ENCODE peak calls at places on chromosomes 4 and X, in eight cellular contexts. One of them, this sample, is unnamed.

GRCh38 chrX:16658284-16658683 is 8.3 kb downstream of the S100G start:
- DNase-seq in stomach: no peak
- DNase-seq in AG09309: no peak
- DNase-seq in Peyer's patch: no peak
- DNase-seq in glutamatergic neuron: no peak
- DNase-seq in choroid plexus epithelial cell: peak
- DNase-seq in dorsolateral prefrontal cortex: no peak
- DNase-seq in hepatocyte: no peak
- DNase-seq in this sample: no peak

GRCh38 chr4:171532968-171533367 is 280.2 kb upstream of the GALNTL6 start:
- DNase-seq in stomach: no peak
- DNase-seq in AG09309: no peak
- DNase-seq in Peyer's patch: no peak
- DNase-seq in glutamatergic neuron: no peak
- DNase-seq in choroid plexus epithelial cell: no peak
- DNase-seq in dorsolateral prefrontal cortex: no peak
- DNase-seq in hepatocyte: no peak
- DNase-seq in this sample: no peak

GRCh38 chr4:120327276-120327675 is 260.6 kb upstream of the MAD2L1 start:
- DNase-seq in stomach: no peak
- DNase-seq in AG09309: no peak
- DNase-seq in Peyer's patch: no peak
- DNase-seq in glutamatergic neuron: no peak
- DNase-seq in choroid plexus epithelial cell: no peak
- DNase-seq in dorsolateral prefrontal cortex: no peak
- DNase-seq in hepatocyte: no peak
- DNase-seq in this sample: no peak

GRCh38 chrX:103839404-103839803 is 7.3 kb upstream of the RAB9B start:
- DNase-seq in stomach: no peak
- DNase-seq in AG09309: no peak
- DNase-seq in Peyer's patch: no peak
- DNase-seq in glutamatergic neuron: no peak
- DNase-seq in choroid plexus epithelial cell: no peak
- DNase-seq in dorsolateral prefrontal cortex: no peak
- DNase-seq in hepatocyte: no peak
- DNase-seq in this sample: no peak

GRCh38 chrX:70455366-70456202 is 10.9 kb downstream of the DLG3 start:
- DNase-seq in stomach: no peak
- DNase-seq in AG09309: no peak
- DNase-seq in Peyer's patch: no peak
- DNase-seq in glutamatergic neuron: peak
- DNase-seq in choroid plexus epithelial cell: no peak
- DNase-seq in dorsolateral prefrontal cortex: no peak
- DNase-seq in hepatocyte: peak
- DNase-seq in this sample: peak

GRCh38 chr4:126647320-126647719 is 985.4 kb upstream of the INTU start:
- DNase-seq in stomach: no peak
- DNase-seq in AG09309: no peak
- DNase-seq in Peyer's patch: no peak
- DNase-seq in glutamatergic neuron: no peak
- DNase-seq in choroid plexus epithelial cell: no peak
- DNase-seq in dorsolateral prefrontal cortex: no peak
- DNase-seq in hepatocyte: no peak
- DNase-seq in this sample: no peak

GRCh38 chrX:69919749-69920148 is 130.0 kb downstream of the AWAT2 start:
- DNase-seq in stomach: no peak
- DNase-seq in AG09309: no peak
- DNase-seq in Peyer's patch: no peak
- DNase-seq in glutamatergic neuron: no peak
- DNase-seq in choroid plexus epithelial cell: peak
- DNase-seq in dorsolateral prefrontal cortex: no peak
- DNase-seq in hepatocyte: no peak
- DNase-seq in this sample: no peak

GRCh38 chrX:46727445-46727844 is 31.5 kb downstream of the SLC9A7 start:
- DNase-seq in stomach: no peak
- DNase-seq in AG09309: no peak
- DNase-seq in Peyer's patch: no peak
- DNase-seq in glutamatergic neuron: no peak
- DNase-seq in choroid plexus epithelial cell: peak
- DNase-seq in dorsolateral prefrontal cortex: no peak
- DNase-seq in hepatocyte: no peak
- DNase-seq in this sample: no peak

GRCh38 chrX:68183612-68184214 is 249.6 kb downstream of the OPHN1 start:
- DNase-seq in stomach: no peak
- DNase-seq in AG09309: no peak
- DNase-seq in Peyer's patch: no peak
- DNase-seq in glutamatergic neuron: no peak
- DNase-seq in choroid plexus epithelial cell: peak
- DNase-seq in dorsolateral prefrontal cortex: no peak
- DNase-seq in hepatocyte: peak
- DNase-seq in this sample: peak

GRCh38 chrX:149372861-149373260 is 132.2 kb downstream of the IDS start:
- DNase-seq in stomach: no peak
- DNase-seq in AG09309: no peak
- DNase-seq in Peyer's patch: no peak
- DNase-seq in glutamatergic neuron: no peak
- DNase-seq in choroid plexus epithelial cell: no peak
- DNase-seq in dorsolateral prefrontal cortex: peak
- DNase-seq in hepatocyte: no peak
- DNase-seq in this sample: no peak

GRCh38 chrX:7927259-7928167 is at the start of gene PNPLA4:
- DNase-seq in stomach: peak
- DNase-seq in AG09309: peak
- DNase-seq in Peyer's patch: peak
- DNase-seq in glutamatergic neuron: peak
- DNase-seq in choroid plexus epithelial cell: peak
- DNase-seq in dorsolateral prefrontal cortex: peak
- DNase-seq in hepatocyte: peak
- DNase-seq in this sample: peak

GRCh38 chrX:14939644-14940043 is 66.4 kb downstream of the MOSPD2 start:
- DNase-seq in stomach: no peak
- DNase-seq in AG09309: no peak
- DNase-seq in Peyer's patch: no peak
- DNase-seq in glutamatergic neuron: no peak
- DNase-seq in choroid plexus epithelial cell: no peak
- DNase-seq in dorsolateral prefrontal cortex: no peak
- DNase-seq in hepatocyte: no peak
- DNase-seq in this sample: no peak

GRCh38 chr4:105135746-105136145 is 10.9 kb upstream of the TET2 start:
- DNase-seq in stomach: no peak
- DNase-seq in AG09309: no peak
- DNase-seq in Peyer's patch: no peak
- DNase-seq in glutamatergic neuron: no peak
- DNase-seq in choroid plexus epithelial cell: peak
- DNase-seq in dorsolateral prefrontal cortex: no peak
- DNase-seq in hepatocyte: no peak
- DNase-seq in this sample: no peak

GRCh38 chr4:123943976-123944375 is 547.4 kb downstream of the SPRY1 start:
- DNase-seq in stomach: no peak
- DNase-seq in AG09309: no peak
- DNase-seq in Peyer's patch: no peak
- DNase-seq in glutamatergic neuron: no peak
- DNase-seq in choroid plexus epithelial cell: no peak
- DNase-seq in dorsolateral prefrontal cortex: no peak
- DNase-seq in hepatocyte: no peak
- DNase-seq in this sample: no peak

GRCh38 chrX:38868941-38869378 is 67.7 kb downstream of the MID1IP1 start:
- DNase-seq in stomach: no peak
- DNase-seq in AG09309: no peak
- DNase-seq in Peyer's patch: no peak
- DNase-seq in glutamatergic neuron: no peak
- DNase-seq in choroid plexus epithelial cell: peak
- DNase-seq in dorsolateral prefrontal cortex: no peak
- DNase-seq in hepatocyte: no peak
- DNase-seq in this sample: peak

GRCh38 chrX:125205084-125205917 is 114.4 kb upstream of the TEX13C start:
- DNase-seq in stomach: peak
- DNase-seq in AG09309: no peak
- DNase-seq in Peyer's patch: no peak
- DNase-seq in glutamatergic neuron: peak
- DNase-seq in choroid plexus epithelial cell: peak
- DNase-seq in dorsolateral prefrontal cortex: peak
- DNase-seq in hepatocyte: peak
- DNase-seq in this sample: no peak

GRCh38 chrX:65634732-65635131 is 32.7 kb upstream of the MSN start:
- DNase-seq in stomach: no peak
- DNase-seq in AG09309: no peak
- DNase-seq in Peyer's patch: no peak
- DNase-seq in glutamatergic neuron: no peak
- DNase-seq in choroid plexus epithelial cell: no peak
- DNase-seq in dorsolateral prefrontal cortex: no peak
- DNase-seq in hepatocyte: no peak
- DNase-seq in this sample: no peak

GRCh38 chr4:47741200-47741599 is 96.7 kb downstream of the CORIN start:
- DNase-seq in stomach: no peak
- DNase-seq in AG09309: no peak
- DNase-seq in Peyer's patch: no peak
- DNase-seq in glutamatergic neuron: no peak
- DNase-seq in choroid plexus epithelial cell: peak
- DNase-seq in dorsolateral prefrontal cortex: no peak
- DNase-seq in hepatocyte: no peak
- DNase-seq in this sample: no peak

GRCh38 chrX:40966204-40966820 is 118.9 kb upstream of the USP9X start:
- DNase-seq in stomach: no peak
- DNase-seq in AG09309: no peak
- DNase-seq in Peyer's patch: no peak
- DNase-seq in glutamatergic neuron: no peak
- DNase-seq in choroid plexus epithelial cell: no peak
- DNase-seq in dorsolateral prefrontal cortex: no peak
- DNase-seq in hepatocyte: no peak
- DNase-seq in this sample: no peak

DNA sequence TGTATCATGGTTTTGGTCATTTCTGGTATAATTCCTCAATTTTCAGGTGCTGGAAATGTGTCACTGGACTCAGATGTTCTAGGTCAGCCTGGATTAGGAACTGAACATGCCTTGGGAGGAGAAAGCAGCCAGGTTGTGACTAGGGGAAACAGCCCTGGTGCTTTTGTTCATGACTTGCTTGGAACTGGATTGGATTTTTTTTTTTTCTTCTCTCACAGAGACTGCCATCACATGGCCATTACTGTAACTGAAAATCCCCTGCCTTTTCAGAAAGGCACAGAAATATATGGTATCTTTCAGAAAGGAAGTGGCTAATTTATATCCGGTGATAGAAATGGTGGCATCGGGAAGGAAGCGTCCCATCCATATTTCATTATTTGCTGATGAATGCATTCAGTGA is 34.6 kb downstream of the SEPTIN11 start:
- DNase-seq in stomach: no peak
- DNase-seq in AG09309: no peak
- DNase-seq in Peyer's patch: no peak
- DNase-seq in glutamatergic neuron: no peak
- DNase-seq in choroid plexus epithelial cell: peak
- DNase-seq in dorsolateral prefrontal cortex: no peak
- DNase-seq in hepatocyte: no peak
- DNase-seq in this sample: no peak
- TF ChIP-seq CTCF in stomach: no peak
- TF ChIP-seq CTCF in AG09309: peak
- TF ChIP-seq CTCF in Peyer's patch: peak
- TF ChIP-seq CTCF in glutamatergic neuron: no peak
- TF ChIP-seq CTCF in choroid plexus epithelial cell: peak
- TF ChIP-seq CTCF in dorsolateral prefrontal cortex: no peak
- TF ChIP-seq CTCF in hepatocyte: peak
- TF ChIP-seq CTCF in this sample: no peak

GRCh38 chr4:16450724-16451123 is 224.5 kb upstream of the TAPT1 start:
- DNase-seq in stomach: no peak
- DNase-seq in AG09309: no peak
- DNase-seq in Peyer's patch: no peak
- DNase-seq in glutamatergic neuron: no peak
- DNase-seq in choroid plexus epithelial cell: peak
- DNase-seq in dorsolateral prefrontal cortex: no peak
- DNase-seq in hepatocyte: no peak
- DNase-seq in this sample: no peak
- TF ChIP-seq CTCF in stomach: no peak
- TF ChIP-seq CTCF in AG09309: peak
- TF ChIP-seq CTCF in Peyer's patch: no peak
- TF ChIP-seq CTCF in glutamatergic neuron: no peak
- TF ChIP-seq CTCF in choroid plexus epithelial cell: peak
- TF ChIP-seq CTCF in dorsolateral prefrontal cortex: no peak
- TF ChIP-seq CTCF in hepatocyte: peak
- TF ChIP-seq CTCF in this sample: no peak

GRCh38 chr4:122005064-122005755 is 53.4 kb upstream of the TRPC3 start:
- DNase-seq in stomach: no peak
- DNase-seq in AG09309: no peak
- DNase-seq in Peyer's patch: no peak
- DNase-seq in glutamatergic neuron: no peak
- DNase-seq in choroid plexus epithelial cell: peak
- DNase-seq in dorsolateral prefrontal cortex: no peak
- DNase-seq in hepatocyte: no peak
- DNase-seq in this sample: no peak

GRCh38 chr4:121998024-121998423 is 46.2 kb upstream of the TRPC3 start:
- DNase-seq in stomach: no peak
- DNase-seq in AG09309: no peak
- DNase-seq in Peyer's patch: no peak
- DNase-seq in glutamatergic neuron: no peak
- DNase-seq in choroid plexus epithelial cell: peak
- DNase-seq in dorsolateral prefrontal cortex: no peak
- DNase-seq in hepatocyte: no peak
- DNase-seq in this sample: peak

GRCh38 chr4:122007016-122007415 is 55.2 kb upstream of the TRPC3 start:
- DNase-seq in stomach: no peak
- DNase-seq in AG09309: no peak
- DNase-seq in Peyer's patch: no peak
- DNase-seq in glutamatergic neuron: no peak
- DNase-seq in choroid plexus epithelial cell: peak
- DNase-seq in dorsolateral prefrontal cortex: no peak
- DNase-seq in hepatocyte: no peak
- DNase-seq in this sample: no peak

GRCh38 chr4:122000849-122001248 is 49.0 kb upstream of the TRPC3 start:
- DNase-seq in stomach: no peak
- DNase-seq in AG09309: no peak
- DNase-seq in Peyer's patch: no peak
- DNase-seq in glutamatergic neuron: no peak
- DNase-seq in choroid plexus epithelial cell: peak
- DNase-seq in dorsolateral prefrontal cortex: no peak
- DNase-seq in hepatocyte: no peak
- DNase-seq in this sample: no peak

DNA sequence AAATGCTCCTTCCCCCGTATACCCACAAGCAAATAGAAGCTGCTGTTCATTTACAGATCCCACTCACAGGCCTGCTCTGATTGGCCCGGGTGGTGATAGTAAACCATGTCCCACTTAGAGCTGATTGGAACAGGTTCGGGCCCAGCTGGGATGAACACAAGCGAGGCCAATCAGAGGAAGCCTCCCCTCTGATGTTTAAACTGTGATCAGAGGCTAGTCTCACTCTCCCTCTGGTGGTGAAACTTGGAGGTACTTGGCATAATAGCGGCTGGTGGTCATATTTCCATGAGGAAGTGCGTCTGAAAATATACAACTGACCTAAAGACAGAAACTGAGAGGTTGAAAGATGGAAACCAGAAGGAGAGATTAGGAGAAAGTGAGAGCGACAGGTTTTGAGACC is 51.5 kb upstream of the TRPC3 start:
- DNase-seq in stomach: no peak
- DNase-seq in AG09309: no peak
- DNase-seq in Peyer's patch: peak
- DNase-seq in glutamatergic neuron: peak
- DNase-seq in choroid plexus epithelial cell: peak
- DNase-seq in dorsolateral prefrontal cortex: no peak
- DNase-seq in hepatocyte: peak
- DNase-seq in this sample: peak
- TF ChIP-seq CTCF in stomach: no peak
- TF ChIP-seq CTCF in AG09309: peak
- TF ChIP-seq CTCF in Peyer's patch: peak
- TF ChIP-seq CTCF in glutamatergic neuron: peak
- TF ChIP-seq CTCF in choroid plexus epithelial cell: peak
- TF ChIP-seq CTCF in dorsolateral prefrontal cortex: no peak
- TF ChIP-seq CTCF in hepatocyte: peak
- TF ChIP-seq CTCF in this sample: no peak

GRCh38 chrX:56762707-56763555 is 33.9 kb downstream of the NBDY start:
- DNase-seq in stomach: no peak
- DNase-seq in AG09309: no peak
- DNase-seq in Peyer's patch: peak
- DNase-seq in glutamatergic neuron: no peak
- DNase-seq in choroid plexus epithelial cell: no peak
- DNase-seq in dorsolateral prefrontal cortex: no peak
- DNase-seq in hepatocyte: no peak
- DNase-seq in this sample: no peak
- TF ChIP-seq CTCF in stomach: no peak
- TF ChIP-seq CTCF in AG09309: no peak
- TF ChIP-seq CTCF in Peyer's patch: no peak
- TF ChIP-seq CTCF in glutamatergic neuron: no peak
- TF ChIP-seq CTCF in choroid plexus epithelial cell: no peak
- TF ChIP-seq CTCF in dorsolateral prefrontal cortex: no peak
- TF ChIP-seq CTCF in hepatocyte: no peak
- TF ChIP-seq CTCF in this sample: no peak

This sample was measured in Calu3.